ENCODE peak calls at places on chromosomes 13 and 19, in four cellular contexts. F, X, Q and B are unnamed samples.

GRCh38 chr13:73451120-73452029 is 392.6 kb downstream of the KLF5 start:
- DNase-seq in F (no peak), X (no peak), Q (no peak), B (no peak)

GRCh38 chr19:43755256-43755801 is 567 bp upstream of the SMG9 start:
- DNase-seq in F (no peak), X (peak), Q (peak), B (no peak)

GRCh38 chr13:100645382-100645781 is 29.2 kb downstream of the TMTC4 start:
- DNase-seq in F (no peak), X (no peak), Q (no peak), B (no peak)

GRCh38 chr13:41019027-41019487 is at the start of gene ELF1:
- DNase-seq in F (peak), X (no peak), Q (peak), B (no peak)

GRCh38 chr19:33221641-33222040 is 4.0 kb downstream of the SLC7A10 start:
- DNase-seq in F (no peak), X (no peak), Q (no peak), B (no peak)

GRCh38 chr19:54551950-54552912 is 21.4 kb upstream of the LILRA2 start:
- DNase-seq in F (no peak), X (no peak), Q (no peak), B (no peak)

GRCh38 chr19:1634242-1634937 is 18.0 kb downstream of the TCF3 start:
- DNase-seq in F (no peak), X (no peak), Q (no peak), B (no peak)

GRCh38 chr13:48653074-48654054 is at the start of gene CYSLTR2:
- DNase-seq in F (peak), X (no peak), Q (no peak), B (no peak)

GRCh38 chr19:5142725-5143097 is 173.8 kb downstream of the KDM4B start:
- DNase-seq in F (no peak), X (no peak), Q (no peak), B (no peak)

GRCh38 chr13:40528881-40529280 is 137.6 kb downstream of the FOXO1 start:
- DNase-seq in F (no peak), X (no peak), Q (no peak), B (no peak)

GRCh38 chr19:6056801-6057650 is 53.3 kb downstream of the RFX2 start:
- DNase-seq in F (peak), X (no peak), Q (peak), B (peak)

DNA sequence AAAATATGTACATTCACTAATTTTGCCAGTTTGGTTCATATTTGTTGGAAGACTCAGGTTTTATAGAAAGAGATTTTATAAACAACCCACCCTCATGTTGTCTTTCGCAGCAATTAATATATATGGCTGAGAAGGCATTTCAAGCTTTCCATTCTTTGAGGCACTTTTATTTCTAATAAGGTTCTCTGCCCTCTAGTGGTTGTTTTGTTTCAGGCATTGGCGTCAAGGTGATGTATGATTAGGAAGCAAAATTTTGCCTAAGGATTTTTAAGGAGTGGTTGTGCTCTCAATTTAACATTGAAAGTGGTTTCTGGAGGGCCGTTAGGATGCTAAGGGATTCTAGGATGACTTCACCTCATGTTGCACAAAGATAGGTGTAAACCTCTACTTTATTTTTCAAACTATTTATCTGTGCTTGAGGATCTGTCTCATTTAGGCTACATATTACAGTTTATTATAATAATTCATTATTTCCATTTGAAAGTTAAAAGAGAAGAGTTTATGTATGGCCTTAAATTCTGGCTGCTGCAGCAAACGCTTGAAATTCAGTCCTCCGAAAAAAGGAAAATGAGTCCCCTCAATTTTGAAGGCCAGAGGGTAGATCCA is 35.9 kb downstream of the OXGR1 start:
- DNase-seq in F (peak), X (no peak), Q (peak), B (no peak)
- TF ChIP-seq CTCF in F (peak), X (peak), Q (peak), B (peak)

DNA sequence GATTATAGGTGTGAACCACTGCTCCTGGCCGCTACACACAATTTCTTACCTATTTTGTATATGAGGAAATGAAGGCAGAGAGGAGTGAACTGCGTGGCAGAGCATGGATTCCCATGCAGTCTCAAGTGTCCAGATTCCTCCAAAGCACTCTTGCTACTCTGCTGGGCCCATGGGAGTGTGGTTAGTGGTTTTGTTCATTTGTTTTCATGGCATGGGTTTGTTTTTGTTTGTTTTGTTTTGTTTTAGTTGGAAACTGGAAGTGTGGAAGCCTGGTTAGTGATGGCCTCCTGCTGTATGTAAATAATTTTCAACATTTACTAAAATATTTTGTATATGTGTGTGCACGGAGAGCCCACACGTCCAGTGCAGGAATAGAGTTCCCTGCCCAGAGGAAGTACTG is 61.3 kb upstream of the LRCH1 start:
- DNase-seq in F (no peak), X (no peak), Q (no peak), B (no peak)
- TF ChIP-seq CTCF in F (no peak), X (no peak), Q (no peak), B (no peak)

GRCh38 chr19:41452584-41453275 is 9.8 kb downstream of the ERICH4 start:
- DNase-seq in F (no peak), X (no peak), Q (no peak), B (no peak)
- TF ChIP-seq CTCF in F (no peak), X (no peak), Q (no peak), B (no peak)

DNA sequence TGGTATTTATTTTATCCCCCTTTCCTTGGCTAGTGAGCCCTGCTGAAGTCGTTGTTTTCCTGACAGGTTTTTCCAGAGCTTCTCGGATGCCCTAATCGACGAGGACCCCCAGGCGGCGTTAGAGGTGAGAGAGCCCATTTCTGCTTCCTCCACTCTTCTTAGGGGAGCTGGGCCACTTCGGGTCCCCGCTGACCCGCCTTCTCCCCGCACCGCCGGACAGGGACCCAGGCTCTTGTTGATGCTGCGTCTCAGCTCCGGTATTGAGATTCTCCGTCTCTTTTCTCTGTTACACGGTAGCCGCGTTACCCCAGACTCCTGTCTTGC is 306 bp downstream of the SUGT1 start:
- DNase-seq in F (no peak), X (no peak), Q (no peak), B (no peak)
- TF ChIP-seq CTCF in F (no peak), X (peak), Q (peak), B (no peak)